ENCODE peak calls at places on chromosomes 5 and 9, in five cellular contexts. J is fibroblast of lung, D is keratinocyte, W is PC-3, U is hepatocyte. E is an unnamed sample.
A peak's percentile ranks its signal among the peaks of the same experiment; 100 is the strongest.

GRCh38 chr9:88310310-88310980 is 77.8 kb upstream of the SPIN1 start:
- DNase-seq in J (peak; percentile 31), D (no peak), W (peak; percentile 31), U (no peak), E (no peak)

GRCh38 chr9:90547896-90548295 is 94.7 kb downstream of the DIRAS2 start:
- DNase-seq in J (no peak), D (no peak), W (peak; percentile 5), U (no peak), E (no peak)

GRCh38 chr9:113219972-113220371 is 1.1 kb downstream of the FKBP15 start:
- DNase-seq in J (peak; percentile 74), D (no peak), W (no peak), U (no peak), E (no peak)

GRCh38 chr5:4643190-4643589 is 496.9 kb upstream of the ADAMTS16 start:
- DNase-seq in J (no peak), D (no peak), W (no peak), U (no peak), E (no peak)

GRCh38 chr9:34370970-34371880 is 5.5 kb downstream of the MYORG start:
- DNase-seq in J (peak; percentile 11), D (no peak), W (no peak), U (no peak), E (no peak)

GRCh38 chr5:94884294-94884693 is 265.8 kb downstream of the SLF1 start:
- DNase-seq in J (no peak), D (no peak), W (no peak), U (no peak), E (no peak)

GRCh38 chr5:180643191-180643851 is 6.1 kb downstream of the FLT4 start:
- DNase-seq in J (no peak), D (no peak), W (no peak), U (peak; percentile 2), E (no peak)

GRCh38 chr5:140273401-140273877 is 29.5 kb downstream of the PFDN1 start:
- DNase-seq in J (peak; percentile 74), D (no peak), W (no peak), U (no peak), E (no peak)

GRCh38 chr9:36170531-36170930 is 1.3 kb downstream of the CCIN start:
- DNase-seq in J (no peak), D (no peak), W (no peak), U (no peak), E (no peak)

GRCh38 chr9:5587024-5587423 is 41.9 kb upstream of the RIC1 start:
- DNase-seq in J (peak; percentile 86), D (no peak), W (peak; percentile 84), U (no peak), E (no peak)

GRCh38 chr5:53201746-53202145 is 92.2 kb upstream of the MOCS2 start:
- DNase-seq in J (no peak), D (no peak), W (no peak), U (no peak), E (peak; percentile 19)

GRCh38 chr5:172795401-172795977 is 24.5 kb upstream of the DUSP1 start:
- DNase-seq in J (peak; percentile 100), D (no peak), W (no peak), U (peak; percentile 84), E (no peak)

GRCh38 chr9:18976368-18977238 is 56.4 kb downstream of the SAXO1 start:
- DNase-seq in J (peak; percentile 89), D (no peak), W (peak; percentile 62), U (peak; percentile 34), E (no peak)

GRCh38 chr9:35659340-35659739 is 1.2 kb downstream of the CCDC107 start:
- DNase-seq in J (no peak), D (no peak), W (peak; percentile 84), U (no peak), E (peak; percentile 62)

GRCh38 chr5:64930672-64931318 is 162.1 kb downstream of the CWC27 start:
- DNase-seq in J (no peak), D (no peak), W (no peak), U (no peak), E (no peak)

GRCh38 chr5:153835891-153836515 is 202.7 kb downstream of the FAM114A2 start:
- DNase-seq in J (no peak), D (no peak), W (no peak), U (no peak), E (no peak)

GRCh38 chr5:175878544-175879438 is 7.4 kb downstream of the CPLX2 start:
- DNase-seq in J (no peak), D (no peak), W (no peak), U (peak; percentile 52), E (no peak)

GRCh38 chr9:137564817-137565411 is 13.2 kb downstream of the MRPL41 start:
- DNase-seq in J (no peak), D (no peak), W (no peak), U (no peak), E (no peak)

GRCh38 chr5:59218424-59219045 is 635.7 kb downstream of the RAB3C start:
- DNase-seq in J (peak; percentile 47), D (no peak), W (peak; percentile 1), U (no peak), E (peak; percentile 43)

GRCh38 chr5:120413706-120414105 is 50.4 kb upstream of the PRR16 start:
- DNase-seq in J (no peak), D (no peak), W (peak; percentile 52), U (no peak), E (peak; percentile 57)

GRCh38 chr5:81749186-81749561 is 1.7 kb downstream of the SSBP2 start:
- DNase-seq in J (peak; percentile 48), D (no peak), W (no peak), U (peak; percentile 10), E (no peak)

GRCh38 chr5:58330781-58331180 is 129.1 kb downstream of the PLK2 start:
- DNase-seq in J (no peak), D (peak; percentile 17), W (peak; percentile 73), U (no peak), E (no peak)

GRCh38 chr5:77923666-77924065 is 147.5 kb upstream of the TBCA start:
- DNase-seq in J (no peak), D (no peak), W (no peak), U (no peak), E (no peak)

GRCh38 chr5:178364326-178364675 is 131.7 kb upstream of the PHYKPL start:
- DNase-seq in J (no peak), D (no peak), W (no peak), U (no peak), E (no peak)

GRCh38 chr9:98892296-98892695 is 51.4 kb upstream of the COL15A1 start:
- DNase-seq in J (peak; percentile 50), D (no peak), W (no peak), U (no peak), E (no peak)

GRCh38 chr5:58122993-58123392 is 336.9 kb downstream of the PLK2 start:
- DNase-seq in J (no peak), D (no peak), W (no peak), U (no peak), E (no peak)

GRCh38 chr5:179269781-179270543 is 75.3 kb downstream of the ADAMTS2 start:
- DNase-seq in J (no peak), D (no peak), W (no peak), U (no peak), E (no peak)

GRCh38 chr5:132657676-132658382 is at the start of gene IL13:
- DNase-seq in J (no peak), D (no peak), W (no peak), U (no peak), E (no peak)

GRCh38 chr9:137247135-137247915 is 3.8 kb upstream of the STPG3 start:
- DNase-seq in J (no peak), D (no peak), W (no peak), U (no peak), E (no peak)

DNA sequence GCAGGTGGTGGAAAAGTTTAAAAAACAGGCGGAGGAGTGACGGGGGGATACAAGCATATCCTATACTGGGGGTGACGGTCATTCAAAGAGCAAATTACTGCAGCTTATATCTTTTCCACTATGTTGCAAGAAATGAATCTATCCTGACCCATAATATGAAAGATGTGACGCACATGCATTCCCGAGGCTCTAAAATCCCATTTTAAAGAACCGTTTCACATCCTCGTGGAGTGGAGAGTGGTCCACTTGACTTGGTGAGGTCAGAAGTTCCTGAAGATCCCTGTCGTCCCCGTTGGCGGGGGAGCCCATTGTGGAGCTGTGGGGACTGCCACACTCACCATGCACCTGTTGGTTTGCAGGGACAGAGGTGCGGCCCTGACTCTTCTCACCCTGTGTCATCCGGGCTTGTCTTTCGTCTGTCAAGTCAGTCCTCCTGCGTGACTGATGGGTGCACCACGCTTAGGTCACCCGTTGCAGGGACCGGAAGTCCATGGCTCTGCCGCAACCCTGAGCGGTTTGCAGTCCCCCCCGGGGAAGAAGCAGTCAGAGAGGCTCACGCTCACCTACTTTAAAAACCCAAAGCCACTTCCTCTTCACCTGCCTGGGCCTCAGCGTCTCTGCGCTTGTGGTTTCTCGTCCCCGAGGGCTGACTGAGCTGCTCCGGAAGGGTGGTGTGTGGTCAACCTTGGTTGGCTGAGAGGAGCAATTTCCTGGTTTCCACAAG is 53.0 kb downstream of the USP20 start:
- DNase-seq in J (no peak), D (no peak), W (no peak), U (no peak), E (no peak)
- TF ChIP-seq EZH2 in J (no peak), D (no peak), W (no peak), U (no peak), E (no peak)

DNA sequence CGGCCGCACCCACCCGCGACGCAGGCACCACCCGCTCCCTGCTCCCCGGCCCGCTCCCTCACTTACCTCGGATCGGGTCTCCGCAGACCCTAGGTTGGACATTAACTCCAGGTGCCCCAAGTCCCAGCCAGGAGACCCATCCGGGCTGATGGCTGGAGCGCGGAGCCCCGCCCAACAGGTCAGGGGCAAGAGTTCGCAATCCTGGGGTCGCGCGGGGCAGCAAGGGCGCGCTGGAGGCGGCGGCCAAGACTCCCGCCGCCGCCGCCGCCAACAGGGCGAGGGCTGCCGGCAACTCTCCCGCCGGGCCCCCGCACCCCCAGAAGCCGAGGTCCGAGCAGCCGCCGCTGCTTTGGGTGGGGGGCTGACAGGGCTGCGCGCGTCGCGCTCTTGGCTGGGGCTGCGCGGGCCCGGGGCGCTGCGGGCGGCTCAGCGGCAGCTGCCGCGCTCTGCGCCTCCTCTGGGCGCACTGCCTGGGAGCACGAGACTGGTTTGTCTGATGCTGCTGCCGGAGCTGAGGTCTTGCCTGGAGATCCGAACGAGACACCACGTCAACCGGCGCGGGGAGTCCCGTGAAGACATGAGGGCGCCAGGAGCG is 303 bp downstream of the GDNF start:
- DNase-seq in J (peak; percentile 61), D (no peak), W (peak; percentile 51), U (peak; percentile 79), E (peak; percentile 83)
- TF ChIP-seq EZH2 in J (no peak), D (no peak), W (peak; percentile 97), U (peak; percentile 80), E (no peak)

GRCh38 chr5:150166193-150167162 is at the start of gene CDX1:
- DNase-seq in J (no peak), D (no peak), W (no peak), U (no peak), E (no peak)
- TF ChIP-seq EZH2 in J (no peak), D (peak; percentile 61), W (no peak), U (peak; percentile 73), E (no peak)

GRCh38 chr9:120441446-120442279 is 138.3 kb downstream of the CDK5RAP2 start:
- DNase-seq in J (peak; percentile 58), D (no peak), W (no peak), U (peak; percentile 33), E (no peak)
- TF ChIP-seq EZH2 in J (no peak), D (no peak), W (no peak), U (no peak), E (no peak)